ENCODE peak calls at places on chromosome 16, in six cellular contexts. G, B, E, N, K and X are unnamed samples.

GRCh38 chr16:3021449-3022207 is 1.5 kb downstream of the TNFRSF12A start:
- DNase-seq in G (peak; percentile 93), B (peak; percentile 99), E (peak; percentile 54), N (no peak), K (peak; percentile 19), X (peak; percentile 68)

GRCh38 chr16:34758835-34759234 is 1299.4 kb downstream of the TP53TG3F start:
- DNase-seq in G (no peak), B (no peak), E (no peak), N (no peak), K (no peak), X (no peak)

GRCh38 chr16:89289428-89290395 is 72.2 kb downstream of the ZNF778 start:
- DNase-seq in G (peak; percentile 73), B (peak; percentile 85), E (peak; percentile 45), N (peak; percentile 11), K (peak; percentile 54), X (no peak)

GRCh38 chr16:14528306-14528948 is 101.6 kb downstream of the PARN start:
- DNase-seq in G (peak; percentile 44), B (no peak), E (no peak), N (no peak), K (no peak), X (no peak)

GRCh38 chr16:89422527-89422904 is 67.8 kb downstream of the ANKRD11 start:
- DNase-seq in G (no peak), B (no peak), E (no peak), N (no peak), K (no peak), X (no peak)

GRCh38 chr16:89696598-89697128 is 4.8 kb downstream of the SPATA2L start:
- DNase-seq in G (no peak), B (peak; percentile 41), E (no peak), N (no peak), K (no peak), X (no peak)

GRCh38 chr16:49564577-49565224 is 191.1 kb downstream of the C16orf78 start:
- DNase-seq in G (no peak), B (peak; percentile 4), E (no peak), N (no peak), K (no peak), X (no peak)

GRCh38 chr16:54193656-54194007 is 93.0 kb downstream of the IRX3 start:
- DNase-seq in G (peak; percentile 68), B (peak; percentile 80), E (peak; percentile 81), N (peak; percentile 18), K (peak; percentile 65), X (no peak)

GRCh38 chr16:86984975-86985655 is 332.1 kb downstream of the C16orf95 start:
- DNase-seq in G (no peak), B (peak; percentile 62), E (no peak), N (no peak), K (no peak), X (no peak)

GRCh38 chr16:66387817-66388332 is 21.4 kb downstream of the CDH5 start:
- DNase-seq in G (no peak), B (no peak), E (no peak), N (no peak), K (no peak), X (no peak)

GRCh38 chr16:3183445-3184139 is 4.4 kb upstream of the OR1F1 start:
- DNase-seq in G (no peak), B (no peak), E (no peak), N (no peak), K (no peak), X (no peak)

GRCh38 chr16:77431131-77431670 is 3.6 kb downstream of the ADAMTS18 start:
- DNase-seq in G (no peak), B (no peak), E (no peak), N (no peak), K (peak; percentile 21), X (no peak)

GRCh38 chr16:50298591-50299507 is 32.5 kb downstream of the ADCY7 start:
- DNase-seq in G (no peak), B (no peak), E (no peak), N (no peak), K (no peak), X (no peak)

GRCh38 chr16:72856797-72857196 is 191.1 kb downstream of the ZFHX3 start:
- DNase-seq in G (peak; percentile 30), B (peak; percentile 27), E (no peak), N (no peak), K (no peak), X (no peak)

GRCh38 chr16:88781140-88782077 is 3.6 kb downstream of the PIEZO1 start:
- DNase-seq in G (no peak), B (no peak), E (no peak), N (no peak), K (no peak), X (no peak)

GRCh38 chr16:58032710-58033293 is 7.2 kb downstream of the MMP15 start:
- DNase-seq in G (no peak), B (peak; percentile 36), E (no peak), N (no peak), K (peak; percentile 43), X (no peak)

GRCh38 chr16:15435216-15435864 is 952 bp downstream of the BMERB1 start:
- DNase-seq in G (no peak), B (peak; percentile 39), E (no peak), N (no peak), K (no peak), X (no peak)

GRCh38 chr16:87580855-87581261 is 21.4 kb upstream of the JPH3 start:
- DNase-seq in G (peak; percentile 81), B (peak; percentile 23), E (no peak), N (no peak), K (no peak), X (peak; percentile 31)

GRCh38 chr16:58515871-58516767 is 802 bp downstream of the SETD6 start:
- DNase-seq in G (no peak), B (peak; percentile 38), E (peak; percentile 37), N (no peak), K (no peak), X (no peak)

GRCh38 chr16:14632693-14633569 is at the start of gene BFAR:
- DNase-seq in G (peak; percentile 98), B (peak; percentile 99), E (peak; percentile 96), N (peak; percentile 92), K (peak; percentile 98), X (peak; percentile 77)

GRCh38 chr16:79265701-79266100 is 334.8 kb downstream of the MAF start:
- DNase-seq in G (no peak), B (no peak), E (no peak), N (no peak), K (no peak), X (no peak)

GRCh38 chr16:1198194-1198593 is 26.9 kb downstream of the TPSG1 start:
- DNase-seq in G (no peak), B (no peak), E (no peak), N (no peak), K (no peak), X (no peak)